ENCODE peak calls at places on chromosomes 1 and 21, in five cellular contexts. F is MM.1S; T is fibroblast of lung; L is CD8-positive, alpha-beta T cell; N is Panc1. M is an unnamed sample. For H3K4me1, the result is how much of the 10 kb centered on the place peaks cover.

GRCh38 chr1:60637651-60638050 is 444.7 kb upstream of the NFIA start:
- DNase-seq in F (no peak), T (no peak), L (no peak), N (no peak), M (no peak)

GRCh38 chr1:156664949-156665411 is 12.2 kb downstream of the NES start:
- DNase-seq in F (peak), T (peak), L (no peak), N (no peak), M (no peak)

GRCh38 chr1:26161408-26162219 is 2.7 kb downstream of the FAM110D start:
- DNase-seq in F (peak), T (peak), L (no peak), N (no peak), M (no peak)

GRCh38 chr1:36352910-36353878 is 29.7 kb upstream of the EVA1B start:
- DNase-seq in F (no peak), T (peak), L (no peak), N (no peak), M (no peak)

GRCh38 chr1:32266926-32267645 is 16.0 kb downstream of the LCK start:
- DNase-seq in F (no peak), T (peak), L (no peak), N (no peak), M (no peak)

GRCh38 chr1:109877320-109877771 is 33.3 kb upstream of the CSF1 start:
- DNase-seq in F (no peak), T (peak), L (no peak), N (no peak), M (peak)

GRCh38 chr1:52727114-52727586 is 897 bp downstream of the ZYG11B start:
- DNase-seq in F (no peak), T (no peak), L (no peak), N (no peak), M (no peak)

GRCh38 chr1:55062801-55063561 is 23.6 kb downstream of the PCSK9 start:
- DNase-seq in F (no peak), T (no peak), L (no peak), N (no peak), M (no peak)

GRCh38 chr1:31798086-31798432 is 17.8 kb downstream of the SPOCD1 start:
- DNase-seq in F (no peak), T (no peak), L (no peak), N (no peak), M (no peak)

GRCh38 chr1:94218332-94218731 is 19.1 kb downstream of the ARHGAP29 start:
- DNase-seq in F (no peak), T (no peak), L (no peak), N (no peak), M (no peak)

GRCh38 chr21:41641821-41642368 is 125.0 kb downstream of the RIPK4 start:
- DNase-seq in F (no peak), T (peak), L (no peak), N (no peak), M (no peak)

GRCh38 chr1:204073837-204074273 is 940 bp downstream of the SOX13 start:
- DNase-seq in F (no peak), T (peak), L (no peak), N (no peak), M (no peak)

GRCh38 chr1:109214695-109215623 is 1.2 kb downstream of the SARS1 start:
- DNase-seq in F (no peak), T (peak), L (no peak), N (no peak), M (no peak)

GRCh38 chr1:29055160-29055559 is 68.5 kb downstream of the TMEM200B start:
- DNase-seq in F (no peak), T (peak), L (no peak), N (no peak), M (no peak)

GRCh38 chr1:155759966-155760630 is 71.2 kb downstream of the DAP3 start:
- DNase-seq in F (no peak), T (peak), L (no peak), N (no peak), M (no peak)

GRCh38 chr1:98923667-98924066 is 81.0 kb downstream of the PLPPR5 start:
- DNase-seq in F (no peak), T (no peak), L (no peak), N (no peak), M (no peak)
- H3K4me3 ChIP-seq in F (no peak), T (no peak), L (no peak), N (no peak), M (no peak)

DNA sequence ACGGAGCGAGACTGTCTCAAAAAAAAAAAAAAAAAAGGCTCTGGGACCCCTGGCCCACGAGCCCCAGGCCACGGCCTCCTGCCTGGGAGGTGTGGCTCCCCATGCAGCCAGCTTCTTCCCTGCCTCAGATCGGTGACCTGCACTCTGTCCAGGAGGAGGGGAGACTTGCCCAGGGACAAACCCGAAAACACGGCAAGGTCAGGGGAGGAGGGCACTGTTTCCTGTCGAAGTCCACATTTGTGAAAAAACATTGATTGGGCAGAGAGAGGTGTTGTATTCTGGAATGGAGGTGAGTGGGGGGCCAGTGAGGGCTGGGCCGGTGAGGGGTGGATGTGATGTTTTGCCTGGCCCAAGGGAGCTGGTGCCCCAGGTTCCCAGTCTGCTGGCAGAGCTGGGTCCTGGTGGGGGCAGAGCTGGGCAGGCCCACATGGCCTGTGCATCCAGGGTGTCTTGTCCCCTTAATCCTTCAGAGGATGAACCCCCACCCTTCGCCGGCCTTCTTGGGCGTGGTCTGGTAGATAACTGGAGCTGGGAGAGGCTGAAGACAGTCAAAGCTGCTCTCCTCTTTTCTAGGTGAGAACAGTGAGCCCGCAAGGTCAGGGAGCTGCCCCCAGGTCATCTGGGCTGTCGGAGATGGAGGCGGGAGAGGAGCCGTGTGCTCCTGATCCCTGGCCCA is 12.4 kb upstream of the FAAP20 start:
- DNase-seq in F (no peak), T (no peak), L (no peak), N (no peak), M (no peak)
- H3K4me1 ChIP-seq in F (under half), T (under half), L (under half), N (half or more), M (half or more)

GRCh38 chr1:187003353-187003752 is 174.6 kb downstream of the PLA2G4A start:
- DNase-seq in F (no peak), T (no peak), L (no peak), N (no peak), M (no peak)

GRCh38 chr1:187006896-187007295 is 178.1 kb downstream of the PLA2G4A start:
- DNase-seq in F (no peak), T (no peak), L (no peak), N (no peak), M (no peak)

GRCh38 chr1:186997877-186998276 is 169.1 kb downstream of the PLA2G4A start:
- DNase-seq in F (no peak), T (no peak), L (no peak), N (no peak), M (no peak)

GRCh38 chr1:186999506-186999905 is 170.8 kb downstream of the PLA2G4A start:
- DNase-seq in F (no peak), T (peak), L (no peak), N (no peak), M (no peak)

GRCh38 chr1:187001198-187001904 is 172.6 kb downstream of the PLA2G4A start:
- DNase-seq in F (no peak), T (peak), L (no peak), N (no peak), M (no peak)
- H3K4me3 ChIP-seq in F (no peak), T (no peak), L (no peak), N (no peak), M (no peak)

GRCh38 chr1:3237570-3237969 is 168.6 kb downstream of the PRDM16 start:
- DNase-seq in F (no peak), T (no peak), L (no peak), N (no peak), M (no peak)

GRCh38 chr1:3235496-3235895 is 166.5 kb downstream of the PRDM16 start:
- DNase-seq in F (no peak), T (no peak), L (no peak), N (no peak), M (no peak)

GRCh38 chr1:3236361-3236760 is 167.4 kb downstream of the PRDM16 start:
- DNase-seq in F (no peak), T (no peak), L (no peak), N (no peak), M (no peak)

GRCh38 chr1:3237994-3238704 is 169.1 kb downstream of the PRDM16 start:
- DNase-seq in F (no peak), T (no peak), L (no peak), N (no peak), M (no peak)

GRCh38 chr1:3236955-3237354 is 168.0 kb downstream of the PRDM16 start:
- DNase-seq in F (no peak), T (no peak), L (no peak), N (no peak), M (no peak)
- H3K4me1 ChIP-seq in F (under half), T (under half), L (under half), N (under half), M (under half)

DNA sequence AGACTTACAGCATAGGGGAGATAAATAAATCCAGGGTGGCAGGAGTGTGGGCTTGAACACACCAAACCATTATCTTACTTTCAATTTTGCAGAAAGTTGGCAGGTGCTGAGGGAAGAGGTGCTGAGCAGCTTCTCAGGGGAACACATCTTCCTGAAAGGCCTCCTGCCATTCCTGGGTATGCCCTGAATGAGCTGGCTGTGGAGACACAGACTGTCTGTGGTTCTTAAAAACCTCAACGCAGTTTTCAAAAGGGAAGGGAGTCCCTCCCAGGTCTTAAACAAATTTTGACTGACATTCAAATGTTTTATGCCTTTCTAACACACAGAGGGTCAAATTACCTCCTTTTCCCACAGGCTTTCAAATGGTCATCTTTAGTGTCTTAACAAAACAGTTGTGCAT is 166.9 kb downstream of the TNFSF18 start:
- DNase-seq in F (peak), T (peak), L (no peak), N (no peak), M (no peak)
- H3K4me3 ChIP-seq in F (peak), T (no peak), L (no peak), N (no peak), M (no peak)

M was measured in esophagus muscularis mucosa.